ENCODE peak calls at places on chromosomes 1 and 21, in nine cellular contexts. C is left ventricle myocardium inferior, W is ovary, G is psoas muscle, J is kidney epithelial cell, Q is H7, K is BJ, O is GM06990, P is brain microvascular endothelial cell. Z is an unnamed sample.

GRCh38 chr1:45522324-45523104 is 830 bp upstream of the PRDX1 start:
- DNase-seq in C (no peak), W (peak; percentile 43), G (no peak), J (no peak), Q (no peak), K (peak; percentile 19), O (no peak), P (peak; percentile 40), Z (no peak)

GRCh38 chr1:6600410-6601048 is 2.1 kb downstream of the KLHL21 start:
- DNase-seq in C (no peak), W (no peak), G (no peak), J (no peak), Q (peak; percentile 55), K (no peak), O (no peak), P (no peak), Z (no peak)

GRCh38 chr1:101371259-101371658 is 134.4 kb downstream of the S1PR1 start:
- DNase-seq in C (no peak), W (no peak), G (no peak), J (peak; percentile 45), Q (no peak), K (peak; percentile 39), O (peak; percentile 81), P (peak; percentile 79), Z (no peak)

GRCh38 chr1:203628185-203628996 is 1.8 kb downstream of the ATP2B4 start:
- DNase-seq in C (peak; percentile 30), W (peak; percentile 70), G (peak; percentile 56), J (no peak), Q (peak; percentile 88), K (no peak), O (peak; percentile 20), P (peak; percentile 43), Z (no peak)

GRCh38 chr1:178052650-178053461 is 41.0 kb upstream of the RASAL2 start:
- DNase-seq in C (no peak), W (no peak), G (no peak), J (no peak), Q (no peak), K (no peak), O (no peak), P (no peak), Z (no peak)

GRCh38 chr1:173392895-173393654 is 84.1 kb upstream of the PRDX6 start:
- DNase-seq in C (no peak), W (no peak), G (no peak), J (peak; percentile 35), Q (no peak), K (peak; percentile 70), O (no peak), P (peak; percentile 98), Z (no peak)

GRCh38 chr1:177505905-177506590 is 335.3 kb downstream of the BRINP2 start:
- DNase-seq in C (no peak), W (no peak), G (no peak), J (no peak), Q (no peak), K (no peak), O (no peak), P (no peak), Z (no peak)

GRCh38 chr21:34639250-34639649 is 24.3 kb upstream of the RCAN1 start:
- DNase-seq in C (no peak), W (no peak), G (no peak), J (no peak), Q (no peak), K (no peak), O (no peak), P (no peak), Z (no peak)

GRCh38 chr1:48693180-48693579 is 83.5 kb downstream of the BEND5 start:
- DNase-seq in C (no peak), W (no peak), G (no peak), J (no peak), Q (no peak), K (no peak), O (no peak), P (no peak), Z (no peak)

GRCh38 chr1:40657046-40657445 is 8.4 kb downstream of the RIMS3 start:
- DNase-seq in C (no peak), W (no peak), G (no peak), J (no peak), Q (no peak), K (no peak), O (no peak), P (no peak), Z (no peak)

DNA sequence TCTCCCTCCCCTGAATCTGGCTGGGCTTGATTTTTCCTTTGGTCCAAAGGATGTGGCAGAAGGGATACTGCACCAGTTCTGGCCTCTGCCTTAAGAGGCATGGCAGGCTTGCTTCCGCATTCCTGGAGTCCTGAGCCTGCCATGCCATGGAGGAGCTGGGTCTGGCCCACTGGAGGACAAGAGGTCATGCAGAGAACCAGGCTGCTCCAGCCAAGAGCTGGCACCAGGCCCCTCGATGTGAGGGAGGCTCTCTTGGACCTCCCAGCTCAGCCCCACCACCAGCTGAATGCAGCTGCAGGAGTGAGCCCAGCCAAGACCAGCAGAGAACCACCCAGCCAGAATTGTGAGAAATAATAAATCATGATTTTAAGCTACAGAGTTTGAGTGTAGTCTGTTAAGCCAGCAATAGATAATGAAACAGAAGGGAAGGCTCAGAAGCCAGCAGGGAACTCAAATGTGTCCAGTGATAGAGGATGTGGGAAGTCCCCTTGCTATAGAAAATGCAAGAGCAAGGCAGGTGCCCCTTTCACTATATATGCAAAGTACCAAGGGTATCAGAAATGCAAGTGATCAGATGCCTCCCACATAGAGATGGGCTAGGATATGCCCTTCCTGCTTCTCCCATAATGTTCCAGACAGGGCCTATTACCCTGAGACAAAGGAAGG is 118.4 kb downstream of the HIVEP3 start:
- DNase-seq in C (peak; percentile 81), W (no peak), G (no peak), J (no peak), Q (no peak), K (no peak), O (peak; percentile 53), P (no peak), Z (no peak)
- H3K4me3 ChIP-seq in C (no peak overlapping the region), W (no peak overlapping the region), G (no peak overlapping the region), J (no peak overlapping the region), Q (no peak overlapping the region), K (no peak overlapping the region), O (no peak overlapping the region), P (no peak overlapping the region), Z (no peak overlapping the region)

GRCh38 chr1:19480282-19480681 is 5.1 kb downstream of the CAPZB start:
- DNase-seq in C (no peak), W (no peak), G (no peak), J (no peak), Q (no peak), K (no peak), O (no peak), P (no peak), Z (no peak)

GRCh38 chr1:19483691-19484090 is 1.6 kb downstream of the CAPZB start:
- DNase-seq in C (no peak), W (no peak), G (no peak), J (no peak), Q (no peak), K (no peak), O (no peak), P (no peak), Z (no peak)

GRCh38 chr1:19483261-19483660 is 2.1 kb downstream of the CAPZB start:
- DNase-seq in C (no peak), W (no peak), G (no peak), J (no peak), Q (no peak), K (no peak), O (no peak), P (no peak), Z (no peak)

GRCh38 chr1:19479351-19480120 is 5.8 kb downstream of the CAPZB start:
- DNase-seq in C (no peak), W (no peak), G (no peak), J (no peak), Q (peak; percentile 56), K (no peak), O (no peak), P (no peak), Z (no peak)

GRCh38 chr1:19481826-19482398 is 3.4 kb downstream of the CAPZB start:
- DNase-seq in C (no peak), W (no peak), G (no peak), J (no peak), Q (peak; percentile 81), K (no peak), O (no peak), P (no peak), Z (no peak)
- H3K4me3 ChIP-seq in C (no peak overlapping the region), W (no peak overlapping the region), G (peak overlapping the region; percentile 74), J (no peak overlapping the region), Q (no peak overlapping the region), K (no peak overlapping the region), O (no peak overlapping the region), P (peak overlapping the region; percentile 5), Z (no peak overlapping the region)

GRCh38 chr1:9728451-9729295 is 77.1 kb downstream of the PIK3CD start:
- DNase-seq in C (no peak), W (no peak), G (no peak), J (no peak), Q (peak; percentile 35), K (no peak), O (peak; percentile 12), P (no peak), Z (no peak)

GRCh38 chr1:9730096-9730901 is 78.8 kb downstream of the PIK3CD start:
- DNase-seq in C (peak; percentile 56), W (no peak), G (no peak), J (no peak), Q (peak; percentile 68), K (no peak), O (peak; percentile 24), P (no peak), Z (no peak)

GRCh38 chr1:9731051-9731537 is 79.6 kb downstream of the PIK3CD start:
- DNase-seq in C (no peak), W (no peak), G (no peak), J (no peak), Q (no peak), K (no peak), O (peak; percentile 26), P (no peak), Z (no peak)

GRCh38 chr1:9731561-9731960 is 80.0 kb downstream of the PIK3CD start:
- DNase-seq in C (no peak), W (no peak), G (no peak), J (no peak), Q (no peak), K (no peak), O (peak; percentile 28), P (no peak), Z (no peak)

GRCh38 chr1:9729523-9729922 is 78.0 kb downstream of the PIK3CD start:
- DNase-seq in C (no peak), W (no peak), G (no peak), J (no peak), Q (peak; percentile 70), K (no peak), O (no peak), P (no peak), Z (no peak)
- H3K4me3 ChIP-seq in C (no peak overlapping the region), W (no peak overlapping the region), G (no peak overlapping the region), J (no peak overlapping the region), Q (no peak overlapping the region), K (no peak overlapping the region), O (no peak overlapping the region), P (no peak overlapping the region), Z (no peak overlapping the region)

DNA sequence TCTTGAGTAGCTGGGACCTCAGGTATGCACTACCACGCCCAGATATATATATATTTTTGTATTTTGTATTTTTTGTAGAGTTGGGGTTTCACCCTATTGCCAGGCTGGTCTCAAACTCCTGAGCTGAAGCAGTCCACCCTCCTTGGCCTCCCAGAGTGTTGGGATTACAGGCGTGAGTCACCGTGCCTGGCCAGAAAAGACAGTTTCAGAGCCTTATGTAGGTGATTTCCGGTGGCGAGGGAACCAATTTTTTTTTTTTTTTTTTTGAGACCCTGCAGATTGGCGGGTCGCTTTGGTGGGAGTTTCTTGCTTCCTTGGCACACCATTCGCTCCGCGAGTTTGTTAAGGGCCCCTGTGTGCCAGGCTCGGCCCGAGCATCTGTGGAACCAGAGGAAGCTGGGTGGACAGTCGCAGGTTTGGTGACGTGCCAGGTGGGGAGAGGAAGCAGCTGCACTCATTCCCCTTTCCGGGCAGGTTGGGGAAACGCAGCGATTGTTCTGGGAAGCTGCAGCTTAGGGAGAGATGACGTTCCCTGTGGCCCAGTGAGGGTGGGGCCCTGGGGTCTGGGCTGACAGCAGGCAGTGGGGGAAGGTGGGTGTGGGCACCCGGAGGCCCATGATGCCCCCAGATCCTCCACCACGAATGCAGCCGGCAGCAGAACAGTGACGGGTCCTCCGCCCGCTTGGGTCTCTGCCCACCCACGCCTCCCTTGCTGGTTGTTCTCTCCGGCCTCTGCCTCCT is 25.1 kb downstream of the SPSB1 start:
- DNase-seq in C (peak; percentile 34), W (peak; percentile 84), G (peak; percentile 70), J (peak; percentile 14), Q (peak; percentile 63), K (no peak), O (no peak), P (no peak), Z (no peak)
- H3K4me3 ChIP-seq in C (peak overlapping the region; percentile 10), W (no peak overlapping the region), G (no peak overlapping the region), J (no peak overlapping the region), Q (no peak overlapping the region), K (no peak overlapping the region), O (no peak overlapping the region), P (no peak overlapping the region), Z (no peak overlapping the region)